ENCODE peak calls at places on chromosomes 3 and 15, in ten cellular contexts. B is heart left ventricle, S is epithelial cell of esophagus, Y is heart right ventricle, F is cardiac fibroblast, K is left ventricle myocardium inferior, I is psoas muscle, Z is HepG2, J is transverse colon, V is SJSA1. A is an unnamed sample.

GRCh38 chr3:147380271-147380995 is 25.9 kb downstream of the ZIC4 start:
- DNase-seq in B (no peak), S (no peak), Y (no peak), F (no peak), K (no peak), I (no peak), Z (no peak), J (no peak), V (no peak), A (no peak)

GRCh38 chr3:2851356-2851755 is 258.8 kb downstream of the IL5RA start:
- DNase-seq in B (no peak), S (no peak), Y (no peak), F (no peak), K (no peak), I (no peak), Z (no peak), J (no peak), V (no peak), A (no peak)

GRCh38 chr15:31364301-31365031 is 37.8 kb downstream of the KLF13 start:
- DNase-seq in B (no peak), S (peak; percentile 85), Y (no peak), F (no peak), K (peak; percentile 34), I (no peak), Z (no peak), J (peak; percentile 57), V (no peak), A (no peak)

GRCh38 chr3:127067116-127067910 is 84.4 kb downstream of the PLXNA1 start:
- DNase-seq in B (no peak), S (no peak), Y (no peak), F (no peak), K (no peak), I (peak; percentile 7), Z (no peak), J (no peak), V (no peak), A (no peak)

GRCh38 chr15:75651810-75652543 is 4.3 kb downstream of the SNX33 start:
- DNase-seq in B (no peak), S (no peak), Y (no peak), F (no peak), K (no peak), I (no peak), Z (no peak), J (no peak), V (no peak), A (no peak)

GRCh38 chr3:20511863-20512262 is 325.9 kb upstream of the SGO1 start:
- DNase-seq in B (no peak), S (peak; percentile 71), Y (no peak), F (peak; percentile 69), K (no peak), I (no peak), Z (peak; percentile 43), J (no peak), V (no peak), A (no peak)

GRCh38 chr3:132356568-132356967 is 39.4 kb downstream of the ACP3 start:
- DNase-seq in B (no peak), S (no peak), Y (no peak), F (no peak), K (no peak), I (no peak), Z (no peak), J (no peak), V (no peak), A (no peak)

GRCh38 chr15:73807865-73808264 is 54.7 kb upstream of the INSYN1 start:
- DNase-seq in B (no peak), S (no peak), Y (no peak), F (no peak), K (no peak), I (no peak), Z (no peak), J (no peak), V (no peak), A (no peak)

GRCh38 chr3:51173518-51174271 is 211.4 kb upstream of the MANF start:
- DNase-seq in B (no peak), S (no peak), Y (no peak), F (no peak), K (no peak), I (no peak), Z (no peak), J (no peak), V (no peak), A (no peak)

GRCh38 chr3:150312018-150312657 is 96.0 kb upstream of the TSC22D2 start:
- DNase-seq in B (no peak), S (no peak), Y (no peak), F (no peak), K (no peak), I (no peak), Z (no peak), J (no peak), V (no peak), A (no peak)

GRCh38 chr3:184746131-184747120 is 34.6 kb upstream of the MAGEF1 start:
- DNase-seq in B (no peak), S (no peak), Y (no peak), F (no peak), K (no peak), I (no peak), Z (no peak), J (no peak), V (no peak), A (peak; percentile 7)

GRCh38 chr15:63082366-63082765 is 39.3 kb upstream of the LACTB start:
- DNase-seq in B (no peak), S (peak; percentile 53), Y (no peak), F (no peak), K (no peak), I (no peak), Z (peak; percentile 36), J (no peak), V (no peak), A (no peak)

GRCh38 chr15:62779041-62779810 is 263.3 kb upstream of the TPM1 start:
- DNase-seq in B (peak; percentile 42), S (no peak), Y (no peak), F (peak; percentile 82), K (peak; percentile 50), I (no peak), Z (no peak), J (no peak), V (peak; percentile 86), A (no peak)

GRCh38 chr3:187903697-187904096 is 158.4 kb upstream of the BCL6 start:
- DNase-seq in B (no peak), S (no peak), Y (no peak), F (no peak), K (no peak), I (no peak), Z (no peak), J (no peak), V (no peak), A (no peak)
- H3K4me3 ChIP-seq in B (no peak overlapping the region), S (no peak overlapping the region), Y (no peak overlapping the region), F (no peak overlapping the region), K (no peak overlapping the region), I (no peak overlapping the region), Z (no peak overlapping the region), J (no peak overlapping the region), V (no peak overlapping the region), A (no peak overlapping the region)

GRCh38 chr3:118842147-118842863 is 192.3 kb downstream of the IGSF11 start:
- DNase-seq in B (no peak), S (peak; percentile 8), Y (no peak), F (no peak), K (no peak), I (no peak), Z (no peak), J (no peak), V (no peak), A (no peak)
- H3K4me3 ChIP-seq in B (no peak overlapping the region), S (no peak overlapping the region), Y (no peak overlapping the region), F (no peak overlapping the region), K (no peak overlapping the region), I (no peak overlapping the region), Z (peak overlapping the region; percentile 48), J (no peak overlapping the region), V (no peak overlapping the region), A (no peak overlapping the region)

GRCh38 chr15:29272219-29272618 is 2.6 kb upstream of the NSMCE3 start:
- DNase-seq in B (no peak), S (no peak), Y (no peak), F (no peak), K (no peak), I (no peak), Z (no peak), J (no peak), V (no peak), A (no peak)

GRCh38 chr15:29269485-29270168 is at the start of gene NSMCE3:
- DNase-seq in B (peak; percentile 90), S (peak; percentile 89), Y (peak; percentile 92), F (peak; percentile 91), K (peak; percentile 91), I (peak; percentile 91), Z (peak; percentile 60), J (peak; percentile 92), V (peak; percentile 86), A (peak; percentile 96)

GRCh38 chr15:29268706-29269484 is 727 bp downstream of the NSMCE3 start:
- DNase-seq in B (peak; percentile 28), S (peak; percentile 32), Y (peak; percentile 21), F (peak; percentile 37), K (peak; percentile 14), I (peak; percentile 27), Z (no peak), J (peak; percentile 47), V (no peak), A (peak; percentile 49)

GRCh38 chr15:29270169-29270955 is 740 bp upstream of the NSMCE3 start:
- DNase-seq in B (no peak), S (peak; percentile 59), Y (no peak), F (peak; percentile 54), K (no peak), I (no peak), Z (no peak), J (no peak), V (no peak), A (no peak)

DNA sequence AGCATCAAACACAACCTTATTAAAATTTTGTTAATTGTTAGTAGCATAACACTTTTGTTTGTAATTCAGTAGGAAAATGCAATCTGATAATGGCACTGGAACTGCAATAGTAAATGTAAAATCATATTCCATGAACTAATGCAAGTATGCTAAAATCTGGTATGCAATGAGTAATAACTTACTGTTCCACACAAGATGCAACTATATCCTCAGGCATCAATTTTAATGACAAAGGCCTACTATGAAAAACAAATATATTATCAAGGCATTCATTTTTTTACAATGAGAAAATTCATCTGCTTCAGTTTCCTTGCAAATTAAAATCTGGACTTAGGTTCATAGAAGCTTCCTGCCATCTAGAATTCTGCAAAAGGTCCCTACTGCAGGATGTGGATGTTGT is 1.4 kb upstream of the NSMCE3 start:
- DNase-seq in B (no peak), S (peak; percentile 72), Y (no peak), F (no peak), K (no peak), I (no peak), Z (no peak), J (no peak), V (no peak), A (no peak)
- H3K4me3 ChIP-seq in B (no peak overlapping the region), S (no peak overlapping the region), Y (no peak overlapping the region), F (no peak overlapping the region), K (no peak overlapping the region), I (no peak overlapping the region), Z (no peak overlapping the region), J (no peak overlapping the region), V (no peak overlapping the region), A (no peak overlapping the region)

DNA sequence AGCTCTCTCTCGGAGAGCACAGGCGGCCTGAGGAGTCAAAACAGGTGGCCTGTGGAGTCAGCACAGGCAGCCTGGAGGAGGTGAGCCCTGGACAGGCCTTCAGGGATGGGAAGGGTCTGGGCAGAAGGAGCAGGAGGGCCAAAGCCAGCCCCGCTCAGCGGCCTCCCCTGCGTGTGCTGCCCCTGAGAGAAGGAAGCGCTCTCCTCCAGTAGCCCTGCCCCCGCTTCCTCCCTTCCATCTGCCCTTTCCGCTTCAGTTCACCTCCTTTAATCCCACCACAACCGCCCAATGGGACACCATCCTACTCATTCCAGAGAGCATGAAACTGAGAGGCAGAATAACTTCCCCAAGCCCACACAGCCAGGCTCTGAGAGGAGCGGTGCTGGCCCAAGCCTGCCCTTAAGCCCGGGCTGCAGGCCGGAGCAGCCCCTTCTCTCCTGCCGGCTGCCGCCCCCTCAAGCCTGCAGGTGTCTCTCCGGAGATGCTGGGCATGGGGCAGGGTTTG is 3.2 kb upstream of the NR2E3 start:
- DNase-seq in B (no peak), S (no peak), Y (no peak), F (no peak), K (no peak), I (no peak), Z (no peak), J (no peak), V (no peak), A (no peak)
- H3K4me3 ChIP-seq in B (no peak overlapping the region), S (no peak overlapping the region), Y (no peak overlapping the region), F (no peak overlapping the region), K (no peak overlapping the region), I (no peak overlapping the region), Z (no peak overlapping the region), J (no peak overlapping the region), V (no peak overlapping the region), A (no peak overlapping the region)

A was measured in aorta.